ENCODE peak calls at places on chromosomes 5 and 9, in four cellular contexts. E, O, X and V are unnamed samples.
A peak's percentile ranks its signal among the peaks of the same experiment; 100 is the strongest.

GRCh38 chr5:41738695-41739354 is 131.4 kb downstream of the OXCT1 start:
- DNase-seq in O (no peak), X (no peak), E (no peak), V (no peak)

GRCh38 chr9:136416427-136416826 is 6.0 kb downstream of the PMPCA start:
- DNase-seq in O (no peak), E (no peak), X (no peak), V (no peak)

GRCh38 chr5:53091304-53091703 is 18.3 kb downstream of the MOCS2 start:
- DNase-seq in E (no peak), O (no peak), X (no peak), V (no peak)

GRCh38 chr5:135139397-135140134 is 105.5 kb upstream of the PITX1 start:
- DNase-seq in E (peak; percentile 42), O (peak; percentile 37), X (no peak), V (no peak)

GRCh38 chr5:10682801-10683525 is 78.1 kb downstream of the DAP start:
- DNase-seq in X (no peak), E (no peak), O (no peak), V (no peak)

GRCh38 chr5:95241635-95242034 is 43.3 kb downstream of the MCTP1 start:
- DNase-seq in E (no peak), X (no peak), O (no peak), V (no peak)

GRCh38 chr5:69189162-69190086 is at the start of gene CENPH:
- DNase-seq in E (peak; percentile 93), X (peak; percentile 80), O (peak; percentile 89), V (peak; percentile 70)

GRCh38 chr5:140113180-140113698 is 670 bp upstream of the PURA start:
- DNase-seq in X (no peak), O (no peak), E (peak; percentile 21), V (no peak)

GRCh38 chr5:75463726-75464125 is 47.7 kb downstream of the CERT1 start:
- DNase-seq in O (no peak), E (no peak), X (no peak), V (no peak)

GRCh38 chr5:1662559-1663043 is 137.0 kb downstream of the MRPL36 start:
- DNase-seq in E (no peak), O (no peak), X (no peak), V (no peak)

GRCh38 chr5:169229342-169229892 is 71.5 kb downstream of the SLIT3 start:
- DNase-seq in X (no peak), O (no peak), E (no peak), V (no peak)

GRCh38 chr9:89677696-89678393 is 73.0 kb downstream of the GADD45G start:
- DNase-seq in E (no peak), X (no peak), O (no peak), V (no peak)

GRCh38 chr5:179275381-179275878 is 69.8 kb downstream of the ADAMTS2 start:
- DNase-seq in O (no peak), E (no peak), X (no peak), V (no peak)

GRCh38 chr5:132334812-132335211 is 34.7 kb upstream of the SLC22A5 start:
- DNase-seq in X (no peak), O (no peak), E (no peak), V (no peak)

GRCh38 chr9:72362118-72362531 is 2.9 kb downstream of the ZFAND5 start:
- DNase-seq in X (no peak), O (no peak), E (no peak), V (no peak)

GRCh38 chr5:32170303-32171170 is 3.6 kb downstream of the GOLPH3 start:
- DNase-seq in O (no peak), X (no peak), E (no peak), V (no peak)

GRCh38 chr9:95383198-95383673 is 65.7 kb upstream of the FANCC start:
- DNase-seq in X (no peak), E (no peak), O (no peak), V (no peak)

GRCh38 chr9:2621678-2622360 is at the start of gene VLDLR:
- DNase-seq in E (peak; percentile 53), X (no peak), O (peak; percentile 44), V (peak; percentile 48)
- TF ChIP-seq POLR2A in E (no peak), X (no peak), O (no peak), V (no peak)

DNA sequence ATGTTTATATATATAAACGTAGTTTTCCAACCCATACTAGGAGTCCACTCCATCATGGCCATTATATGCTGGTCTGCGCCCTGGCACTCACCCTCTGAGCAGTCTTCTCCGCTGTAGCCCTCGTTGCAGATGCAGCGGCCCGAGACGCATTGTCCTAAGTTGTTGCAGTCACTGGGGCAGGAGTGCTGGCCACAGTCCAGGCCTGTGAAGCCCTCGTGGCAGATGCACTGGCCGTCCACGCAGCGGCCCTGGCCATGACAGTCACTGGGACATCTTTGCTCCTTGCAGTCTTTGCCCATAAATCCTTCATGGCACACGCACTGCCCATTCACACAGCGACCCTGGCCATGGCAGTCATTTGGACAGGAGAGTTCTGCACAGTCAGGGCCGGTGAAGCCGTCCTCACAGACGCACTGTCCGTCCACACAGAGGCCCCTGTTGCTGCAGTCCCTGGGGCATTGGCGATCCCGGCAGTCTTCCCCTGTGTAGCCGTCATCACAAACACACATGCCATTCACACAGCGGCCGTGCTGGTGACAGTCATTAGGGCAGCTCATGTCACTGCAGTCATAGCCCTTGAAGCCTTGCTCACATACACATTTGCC is 32.1 kb downstream of the TNC start:
- DNase-seq in X (no peak), E (no peak), O (no peak), V (no peak)
- H3K36me3 ChIP-seq in X (peaks cover 13% of the 10 kb centered on the region), E (no peaks in the 10 kb centered on the region), O (no peaks in the 10 kb centered on the region), V (no peaks in the 10 kb centered on the region)

GRCh38 chr9:98708933-98709911 is at the start of gene GABBR2:
- DNase-seq in E (no peak), X (no peak), O (no peak), V (no peak)

GRCh38 chr9:98708103-98708932 is 417 bp downstream of the GABBR2 start:
- DNase-seq in X (no peak), O (no peak), E (no peak), V (no peak)

GRCh38 chr9:98707158-98708102 is 1.3 kb downstream of the GABBR2 start:
- DNase-seq in O (peak; percentile 46), X (no peak), E (no peak), V (peak; percentile 15)

GRCh38 chr9:98709968-98710965 is 1.5 kb upstream of the GABBR2 start:
- DNase-seq in O (no peak), E (no peak), X (no peak), V (no peak)

DNA sequence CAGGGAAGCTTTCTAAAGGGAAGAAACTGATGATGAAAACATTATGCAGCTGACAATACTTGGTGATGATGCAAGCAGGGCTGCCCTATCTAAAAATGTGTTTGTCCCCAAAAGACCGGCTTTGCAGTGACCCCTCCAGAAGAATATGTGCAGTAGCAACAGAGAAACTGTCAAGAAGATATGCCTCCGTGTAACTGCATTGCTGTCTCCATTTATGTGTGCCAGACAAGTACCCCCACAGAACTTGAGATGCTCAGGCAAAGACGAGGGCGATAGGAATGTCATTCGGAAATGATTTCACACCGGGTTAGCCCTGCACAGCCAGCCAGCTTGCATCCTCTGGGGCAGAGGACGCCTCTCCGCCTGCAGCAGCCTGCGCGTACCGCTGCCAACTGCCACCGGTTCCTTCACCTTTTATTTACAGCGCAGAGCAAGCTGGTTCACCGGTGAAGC is 2.1 kb downstream of the GABBR2 start:
- DNase-seq in E (no peak), O (no peak), X (no peak), V (no peak)
- H3K4me3 ChIP-seq in E (no peak overlapping the region), O (no peak overlapping the region), X (no peak overlapping the region), V (no peak overlapping the region)

GRCh38 chr9:83972286-83972685 is 7.7 kb downstream of the HNRNPK start:
- DNase-seq in E (no peak), X (no peak), O (no peak), V (no peak)
- TF ChIP-seq POLR2A in E (no peak), X (no peak), O (no peak), V (no peak)

DNA sequence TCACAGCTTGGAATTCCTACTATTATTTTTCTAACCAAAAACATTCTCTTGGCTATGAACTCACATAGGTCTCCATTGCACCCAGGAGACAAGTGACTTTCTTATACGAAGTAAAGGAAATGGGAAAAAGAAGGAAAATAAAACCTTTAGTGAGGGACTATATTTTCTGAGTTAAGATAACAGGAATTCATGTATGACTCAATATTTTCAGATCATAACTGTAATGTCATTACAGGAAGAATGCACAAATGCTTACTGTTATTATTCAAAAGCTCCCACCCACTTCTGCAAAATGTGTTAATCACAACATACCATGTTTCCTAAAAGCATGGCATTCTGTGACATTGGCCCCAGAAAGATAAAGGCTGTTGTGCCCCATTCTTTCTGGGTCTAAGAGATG is 77.2 kb downstream of the ABCA1 start:
- DNase-seq in X (no peak), E (no peak), O (no peak), V (no peak)
- H3K36me3 ChIP-seq in X (peaks cover 8% of the 10 kb centered on the region), E (no peaks in the 10 kb centered on the region), O (no peaks in the 10 kb centered on the region), V (no peaks in the 10 kb centered on the region)

GRCh38 chr9:92097997-92098482 is 17.2 kb downstream of the SPTLC1 start:
- DNase-seq in O (peak; percentile 88), E (peak; percentile 93), X (peak; percentile 62), V (peak; percentile 53)
- H3K4me3 ChIP-seq in O (peak overlapping the region; percentile 5), E (peak overlapping the region; percentile 26), X (no peak overlapping the region), V (peak overlapping the region; percentile 15)

DNA sequence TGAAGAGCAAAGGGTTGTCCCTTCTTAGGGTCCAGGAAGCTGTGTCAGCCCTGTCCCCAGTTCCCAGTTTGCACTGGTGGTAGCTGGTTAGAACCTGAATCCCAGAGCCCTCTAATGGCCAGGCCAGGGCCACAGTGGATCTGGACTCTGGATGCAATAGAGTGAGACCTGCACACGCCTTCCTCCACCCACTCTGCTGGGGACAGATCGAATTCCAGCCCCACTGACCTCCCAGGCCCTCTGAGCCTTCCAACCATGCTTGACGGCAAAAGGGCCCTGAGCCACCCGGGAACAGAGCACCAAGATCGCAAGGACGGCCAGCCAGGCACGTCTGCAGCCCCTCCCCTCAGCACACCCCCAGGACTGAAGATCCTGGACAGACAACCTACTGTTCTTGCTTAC is 23.7 kb downstream of the NAIF1 start:
- DNase-seq in X (no peak), O (no peak), E (no peak), V (no peak)
- TF ChIP-seq POLR2A in X (no peak), O (no peak), E (no peak), V (no peak)

DNA sequence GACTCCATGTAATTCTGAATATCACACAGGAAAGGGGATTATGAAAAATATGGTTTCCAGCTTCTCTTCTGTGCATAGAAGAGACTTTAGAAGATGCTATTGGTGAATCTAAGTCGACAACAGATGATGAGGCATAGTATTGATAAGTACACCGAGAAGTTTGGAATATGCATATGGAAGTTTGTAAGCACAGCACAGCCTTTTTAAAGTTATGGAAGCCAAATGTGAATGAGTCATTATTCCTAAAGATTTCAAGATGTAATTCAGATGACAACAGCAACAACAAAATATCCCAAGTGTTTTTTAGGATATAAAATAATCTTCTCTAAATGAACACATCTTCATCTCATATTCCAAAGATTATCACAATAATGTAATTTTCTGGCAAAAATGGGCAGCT is 1723.3 kb downstream of the EFNA5 start:
- DNase-seq in O (no peak), X (no peak), E (no peak), V (no peak)
- H3K36me3 ChIP-seq in O (no peaks in the 10 kb centered on the region), X (no peaks in the 10 kb centered on the region), E (no peaks in the 10 kb centered on the region), V (no peaks in the 10 kb centered on the region)

DNA sequence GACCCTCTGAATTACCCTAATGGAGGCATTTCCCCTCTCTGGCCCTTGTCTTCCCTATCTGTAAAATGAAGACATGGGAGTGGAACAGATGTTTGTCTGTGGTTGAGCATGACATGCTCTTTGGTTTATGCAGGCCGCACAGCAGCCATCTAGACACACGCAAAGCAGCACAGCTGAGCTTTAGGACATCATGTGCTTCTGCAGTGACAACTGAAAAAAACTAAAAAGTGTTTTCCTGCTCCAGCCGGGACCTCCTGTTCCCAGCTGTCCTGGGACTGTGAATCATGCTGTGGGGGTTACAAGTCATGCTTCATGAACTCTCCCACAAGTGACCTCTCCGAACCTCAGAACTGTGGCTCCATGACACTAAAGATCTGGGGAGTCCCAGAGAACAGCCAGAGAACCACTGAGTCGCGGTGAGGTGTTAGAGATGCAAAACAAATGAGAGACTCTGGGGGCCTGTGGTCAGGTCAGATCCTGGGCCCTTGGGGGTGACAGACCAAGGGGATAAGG is 1.7 kb downstream of the SMIM3 start:
- DNase-seq in X (peak; percentile 55), E (peak; percentile 59), O (peak; percentile 61), V (no peak)
- H3K4me3 ChIP-seq in X (peak overlapping the region; percentile 67), E (peak overlapping the region; percentile 86), O (peak overlapping the region; percentile 72), V (peak overlapping the region; percentile 68)